ENCODE peak calls at places on chromosome 18, in seven cellular contexts. E is PC-3; L is CD8-positive, alpha-beta memory T cell; A is Peyer's patch; Q is astrocyte; Z is heart right ventricle; S is foreskin keratinocyte. G is an unnamed sample. For H3K4me1, the result is how much of the 10 kb centered on the place peaks cover.

GRCh38 chr18:58805482-58806187 is 59.0 kb upstream of the ZNF532 start:
- DNase-seq in S (no peak), L (no peak), Q (no peak), A (no peak), E (no peak), Z (no peak), G (no peak)

GRCh38 chr18:48992791-48993555 is 42.2 kb upstream of the SMAD7 start:
- DNase-seq in L (no peak), E (no peak), Q (no peak), Z (no peak), S (no peak), A (peak), G (no peak)

GRCh38 chr18:48020337-48021250 is 90.1 kb upstream of the SMAD2 start:
- DNase-seq in A (peak), Q (no peak), Z (no peak), E (no peak), S (no peak), L (no peak), G (no peak)

GRCh38 chr18:35811896-35812295 is 160.6 kb upstream of the RMP24 start:
- DNase-seq in Z (no peak), L (no peak), A (no peak), E (peak), S (peak), Q (peak), G (no peak)

GRCh38 chr18:27619259-27619772 is 434.2 kb upstream of the CHST9 start:
- DNase-seq in A (no peak), L (no peak), Z (no peak), S (no peak), E (no peak), Q (no peak), G (no peak)

GRCh38 chr18:58288922-58289797 is 245.1 kb downstream of the NEDD4L start:
- DNase-seq in E (peak), S (peak), L (no peak), Q (peak), A (no peak), Z (no peak), G (no peak)

GRCh38 chr18:7202119-7202680 is 28.7 kb upstream of the LRRC30 start:
- DNase-seq in L (no peak), Q (no peak), A (no peak), S (peak), Z (no peak), E (no peak), G (no peak)

GRCh38 chr18:9608298-9608697 is 6.1 kb downstream of the PPP4R1 start:
- DNase-seq in A (no peak), Z (no peak), L (no peak), S (no peak), E (no peak), Q (no peak), G (no peak)

GRCh38 chr18:51153659-51154371 is 43.7 kb downstream of the MEX3C start:
- DNase-seq in Z (no peak), S (no peak), L (peak), Q (no peak), A (peak), E (no peak), G (peak)

GRCh38 chr18:79926715-79927596 is 24.5 kb downstream of the SLC66A2 start:
- DNase-seq in Z (no peak), S (no peak), Q (no peak), A (peak), E (no peak), L (no peak), G (no peak)

GRCh38 chr18:13577091-13577697 is 149.2 kb downstream of the FAM210A start:
- DNase-seq in E (peak), Z (no peak), Q (peak), S (no peak), L (no peak), A (no peak), G (no peak)

GRCh38 chr18:64202229-64202835 is 53.4 kb upstream of the LINC00305 start:
- DNase-seq in E (no peak), L (no peak), S (no peak), Z (no peak), Q (no peak), A (no peak), G (no peak)

GRCh38 chr18:6807504-6808257 is 78.2 kb downstream of the ARHGAP28 start:
- DNase-seq in S (no peak), Z (no peak), E (peak), Q (no peak), A (no peak), L (no peak), G (no peak)

GRCh38 chr18:57086163-57086562 is 60.7 kb upstream of the BOD1L2 start:
- DNase-seq in L (no peak), S (no peak), A (no peak), Q (no peak), E (no peak), Z (no peak), G (no peak)

GRCh38 chr18:57084331-57085298 is 62.3 kb upstream of the BOD1L2 start:
- DNase-seq in S (no peak), Q (no peak), E (peak), Z (no peak), L (no peak), A (no peak), G (no peak)

GRCh38 chr18:57088883-57089282 is 58.0 kb upstream of the BOD1L2 start:
- DNase-seq in A (no peak), S (no peak), L (no peak), Z (no peak), E (no peak), Q (no peak), G (no peak)

GRCh38 chr18:57091231-57091630 is 55.7 kb upstream of the BOD1L2 start:
- DNase-seq in Z (no peak), A (no peak), E (no peak), S (no peak), Q (no peak), L (no peak), G (no peak)

DNA sequence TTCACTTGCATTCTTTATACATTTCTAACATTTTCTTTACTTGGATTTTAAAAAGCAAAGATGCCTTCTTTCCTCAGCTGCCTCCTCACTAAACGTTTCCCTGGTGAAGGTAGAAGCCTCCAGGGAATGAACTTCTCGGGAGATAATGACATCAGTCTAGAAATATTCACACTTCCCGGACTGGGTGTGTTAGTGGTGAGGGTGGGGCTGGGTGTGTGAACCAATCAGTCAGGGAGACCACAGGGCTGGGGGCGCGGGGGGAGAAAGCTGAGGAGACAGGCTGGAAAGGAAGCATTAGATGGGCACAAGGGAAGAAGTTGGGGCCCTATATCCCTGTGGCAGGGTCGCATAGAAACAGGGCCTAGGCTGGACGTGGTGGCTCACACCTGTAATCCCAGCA is 58.9 kb upstream of the BOD1L2 start:
- DNase-seq in E (peak), Z (no peak), L (no peak), A (no peak), S (peak), Q (no peak), G (no peak)
- H3K4me1 ChIP-seq in E (under half), Z (under half), L (under half), A (under half), S (under half), Q (under half), G (under half)

GRCh38 chr18:70363861-70364260 is 75.0 kb downstream of the SOCS6 start:
- DNase-seq in Q (peak), Z (no peak), S (peak), A (no peak), E (peak), L (no peak), G (no peak)
- H3K27ac ChIP-seq in Q (no peak), Z (no peak), S (no peak), A (peak), E (no peak), L (no peak), G (no peak)

DNA sequence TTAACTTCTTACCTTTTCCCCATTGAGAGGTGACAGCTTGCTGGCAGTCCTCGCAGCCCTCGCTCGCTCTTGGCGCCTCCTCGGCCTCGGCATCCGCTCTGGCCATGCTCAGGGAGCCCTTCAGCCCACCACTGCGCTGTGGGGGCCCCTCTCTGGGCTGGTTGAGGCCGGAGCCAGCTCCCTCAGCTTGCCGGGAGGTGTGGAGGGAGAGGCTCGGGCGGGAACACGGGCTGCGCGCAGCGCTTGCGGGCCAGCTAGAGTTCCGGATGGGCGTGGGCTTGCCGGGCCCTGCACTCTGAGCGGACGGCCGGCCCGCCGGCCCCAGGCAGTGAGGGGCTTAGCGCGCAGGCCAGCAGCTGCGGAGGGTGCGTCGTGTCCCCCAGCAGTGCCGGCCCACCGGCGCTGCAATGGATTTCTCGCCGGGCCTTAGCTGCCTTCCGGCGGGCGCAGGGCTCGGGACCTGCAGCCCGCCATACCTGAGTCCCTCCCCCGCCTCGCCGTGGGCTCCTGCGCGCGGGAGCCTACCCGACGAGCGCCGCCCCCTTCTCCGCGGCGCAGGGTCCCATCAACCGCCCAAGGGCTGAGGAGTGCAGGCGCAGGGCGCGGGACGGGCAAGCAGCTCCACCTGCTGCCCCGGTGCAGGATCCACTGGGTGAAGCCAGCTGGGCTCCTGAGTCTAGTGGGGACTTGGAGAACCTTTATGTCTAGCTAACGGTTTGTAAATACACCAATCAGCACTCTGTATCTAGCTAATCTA is 335.0 kb downstream of the CBLN2 start:
- DNase-seq in L (no peak), Q (no peak), A (no peak), E (no peak), S (no peak), Z (no peak), G (no peak)
- H3K4me1 ChIP-seq in L (under half), Q (under half), A (under half), E (under half), S (under half), Z (under half), G (under half)

DNA sequence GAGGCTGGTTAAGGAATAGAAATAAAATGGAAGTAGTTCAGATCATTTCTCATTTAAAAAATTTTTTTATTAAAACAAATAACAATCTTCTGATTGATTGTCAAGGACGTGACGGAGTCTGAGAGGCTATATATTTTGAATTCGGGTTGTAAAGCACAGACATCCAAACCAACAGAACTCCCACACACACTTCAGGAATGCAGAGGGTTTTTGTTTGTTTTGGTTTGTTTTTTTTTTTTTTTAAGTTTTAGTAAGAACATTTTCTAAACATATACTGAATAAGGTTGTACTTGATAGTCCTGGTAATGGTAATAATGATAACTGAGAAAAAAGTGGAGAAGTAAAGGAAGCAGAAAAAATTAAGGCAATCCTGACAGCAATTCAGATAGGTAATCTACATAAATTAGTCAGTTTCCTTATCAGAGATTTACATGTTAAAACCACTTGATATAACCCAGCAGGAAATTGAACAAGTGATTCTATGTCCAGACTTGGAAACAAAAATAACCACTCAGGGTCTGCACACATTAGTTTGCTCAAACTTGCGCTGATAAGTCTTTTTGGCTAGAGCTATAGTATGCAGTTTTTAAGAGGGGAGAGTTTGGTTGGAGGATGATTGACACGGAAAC is 51.5 kb upstream of the CTAGE1 start:
- DNase-seq in L (no peak), E (no peak), A (no peak), S (no peak), Q (peak), Z (no peak), G (no peak)
- H3K27ac ChIP-seq in L (no peak), E (peak), A (no peak), S (peak), Q (peak), Z (peak), G (no peak)

GRCh38 chr18:63189817-63190216 is 129.8 kb downstream of the BCL2 start:
- DNase-seq in A (no peak), Q (no peak), E (no peak), Z (no peak), L (no peak), S (no peak), G (no peak)

GRCh38 chr18:63191413-63191812 is 128.2 kb downstream of the BCL2 start:
- DNase-seq in A (no peak), L (no peak), E (no peak), Z (no peak), S (no peak), Q (no peak), G (no peak)

GRCh38 chr18:63186934-63187574 is 132.5 kb downstream of the BCL2 start:
- DNase-seq in Q (no peak), E (no peak), S (no peak), A (no peak), L (no peak), Z (no peak), G (no peak)

GRCh38 chr18:63188063-63188462 is 131.5 kb downstream of the BCL2 start:
- DNase-seq in Z (no peak), A (no peak), E (no peak), L (no peak), S (no peak), Q (no peak), G (no peak)

GRCh38 chr18:63189041-63189440 is 130.5 kb downstream of the BCL2 start:
- DNase-seq in L (no peak), Q (no peak), S (no peak), E (no peak), A (no peak), Z (no peak), G (no peak)
- H3K4me1 ChIP-seq in L (under half), Q (under half), S (under half), E (under half), A (under half), Z (under half), G (half or more)

GRCh38 chr18:25053484-25053883 is 298.5 kb downstream of the ZNF521 start:
- DNase-seq in Z (no peak), S (no peak), Q (no peak), L (no peak), E (no peak), A (no peak), G (no peak)
- H3K27ac ChIP-seq in Z (no peak), S (no peak), Q (no peak), L (no peak), E (no peak), A (no peak), G (no peak)

G was measured in CD4-positive, alpha-beta memory T cell.